ENCODE peak calls at places on chromosomes 16 and 17, in seven cellular contexts. G, I, T, X, F, R and C are unnamed samples.

GRCh38 chr17:30235386-30236296 is at the start of gene SLC6A4:
- DNase-seq in G (peak), I (peak), X (no peak), T (no peak), F (no peak), R (no peak), C (no peak)

GRCh38 chr17:50563095-50563511 is 2.6 kb downstream of the CACNA1G start:
- DNase-seq in X (no peak), F (no peak), T (no peak), I (no peak), G (no peak), R (no peak), C (no peak)

GRCh38 chr16:87681990-87682570 is 79.8 kb downstream of the JPH3 start:
- DNase-seq in I (peak), R (no peak), G (no peak), F (peak), X (peak), T (no peak), C (peak)

GRCh38 chr16:48353565-48354163 is 31.5 kb downstream of the SIAH1 start:
- DNase-seq in X (peak), F (peak), T (peak), G (peak), R (peak), I (peak), C (peak)

GRCh38 chr17:41907185-41907556 is 11.6 kb downstream of the ACLY start:
- DNase-seq in T (no peak), F (no peak), G (no peak), X (peak), I (no peak), R (no peak), C (no peak)

GRCh38 chr17:78241277-78242023 is 10.0 kb downstream of the TMEM235 start:
- DNase-seq in R (no peak), X (peak), G (peak), I (peak), T (no peak), F (peak), C (peak)

GRCh38 chr17:49753959-49754391 is 10.0 kb downstream of the FAM117A start:
- DNase-seq in G (peak), I (peak), R (no peak), F (no peak), X (no peak), T (no peak), C (no peak)

GRCh38 chr16:62038225-62038624 is 2.0 kb upstream of the CDH8 start:
- DNase-seq in X (no peak), I (no peak), R (no peak), F (no peak), G (no peak), T (no peak), C (no peak)

GRCh38 chr17:39485555-39485954 is 24.3 kb downstream of the CDK12 start:
- DNase-seq in I (no peak), G (no peak), F (no peak), T (no peak), R (no peak), X (peak), C (peak)

GRCh38 chr17:30926516-30926915 is 4.8 kb downstream of the ADAP2 start:
- DNase-seq in I (no peak), X (peak), T (no peak), F (no peak), G (no peak), R (no peak), C (no peak)

GRCh38 chr16:69123894-69124293 is 8.5 kb downstream of the CHTF8 start:
- DNase-seq in F (peak), T (no peak), R (no peak), X (peak), G (peak), I (peak), C (no peak)

GRCh38 chr17:14205992-14206461 is 30.6 kb downstream of the CDRT15 start:
- DNase-seq in F (no peak), R (no peak), X (no peak), I (no peak), G (no peak), T (no peak), C (peak)

GRCh38 chr16:72270531-72270930 is 98.6 kb upstream of the PMFBP1 start:
- DNase-seq in I (no peak), X (no peak), T (no peak), R (no peak), F (no peak), G (no peak), C (no peak)

GRCh38 chr16:68786685-68787418 is 49.8 kb downstream of the CDH1 start:
- DNase-seq in I (no peak), R (no peak), G (no peak), T (no peak), X (peak), F (peak), C (no peak)

GRCh38 chr17:1082579-1082978 is 85.7 kb downstream of the TIMM22 start:
- DNase-seq in X (peak), R (no peak), I (no peak), G (no peak), F (no peak), T (no peak), C (no peak)

GRCh38 chr17:27423651-27424050 is 32.6 kb upstream of the KSR1 start:
- DNase-seq in G (no peak), R (no peak), I (no peak), T (no peak), F (no peak), X (peak), C (no peak)

GRCh38 chr17:18916816-18917496 is 35.0 kb upstream of the SLC5A10 start:
- DNase-seq in F (no peak), T (no peak), X (peak), I (no peak), G (no peak), R (no peak), C (no peak)

GRCh38 chr16:578870-579405 is 9.2 kb downstream of the PIGQ start:
- DNase-seq in I (peak), G (peak), F (peak), T (peak), X (peak), R (no peak), C (no peak)

GRCh38 chr16:82761236-82761635 is 134.5 kb downstream of the CDH13 start:
- DNase-seq in F (no peak), R (no peak), T (no peak), I (no peak), X (peak), G (no peak), C (no peak)

GRCh38 chr17:49365667-49366066 is 3.6 kb upstream of the ZNF652 start:
- DNase-seq in X (no peak), R (no peak), I (no peak), F (peak), G (peak), T (no peak), C (peak)

GRCh38 chr17:77834170-77835115 is 124.1 kb upstream of the TNRC6C start:
- DNase-seq in T (no peak), F (peak), R (peak), X (peak), G (peak), I (peak), C (peak)

GRCh38 chr17:32288600-32288999 is 23.0 kb downstream of the RHBDL3 start:
- DNase-seq in R (no peak), X (no peak), T (no peak), F (no peak), I (no peak), G (no peak), C (no peak)
- TF ChIP-seq RAD21 in R (no peak), X (no peak), T (peak), F (no peak), I (no peak), G (no peak), C (no peak)

DNA sequence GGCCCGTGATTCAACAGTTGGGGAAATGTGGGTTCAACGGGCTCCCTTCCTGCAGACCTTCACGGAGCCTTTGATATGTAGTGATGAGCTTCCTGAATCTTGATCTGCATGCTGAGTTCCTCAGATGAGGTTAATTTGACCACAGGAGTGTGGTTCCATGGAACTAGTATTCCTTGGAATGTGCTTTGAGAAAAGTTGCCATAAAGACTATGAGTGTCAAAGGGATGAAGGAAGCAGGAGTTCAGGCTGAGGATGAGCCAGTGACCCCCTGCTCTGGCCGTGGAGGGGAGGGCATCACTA is 229.2 kb downstream of the MSI2 start:
- DNase-seq in F (no peak), I (no peak), G (no peak), R (no peak), X (no peak), T (no peak), C (no peak)
- H3K9ac ChIP-seq in F (no peak), I (no peak), G (no peak), R (peak), X (no peak), T (no peak), C (no peak)

GRCh38 chr17:17785407-17785806 is 51.4 kb downstream of the SREBF1 start:
- DNase-seq in G (no peak), X (no peak), F (no peak), I (no peak), T (no peak), R (no peak), C (no peak)
- TF ChIP-seq RAD21 in G (no peak), X (no peak), F (no peak), I (no peak), T (no peak), R (no peak), C (no peak)

GRCh38 chr16:86541560-86541959 is 13.5 kb downstream of the MTHFSD start:
- DNase-seq in I (no peak), T (no peak), G (no peak), F (no peak), X (no peak), R (no peak), C (no peak)
- H3K9ac ChIP-seq in I (peak), T (no peak), G (no peak), F (no peak), X (no peak), R (no peak), C (no peak)

GRCh38 chr16:84948855-84949610 is 62.3 kb downstream of the ZDHHC7 start:
- DNase-seq in T (no peak), I (no peak), R (no peak), F (no peak), X (no peak), G (no peak), C (no peak)
- TF ChIP-seq RAD21 in T (no peak), I (no peak), R (no peak), F (no peak), X (no peak), G (no peak), C (no peak)

DNA sequence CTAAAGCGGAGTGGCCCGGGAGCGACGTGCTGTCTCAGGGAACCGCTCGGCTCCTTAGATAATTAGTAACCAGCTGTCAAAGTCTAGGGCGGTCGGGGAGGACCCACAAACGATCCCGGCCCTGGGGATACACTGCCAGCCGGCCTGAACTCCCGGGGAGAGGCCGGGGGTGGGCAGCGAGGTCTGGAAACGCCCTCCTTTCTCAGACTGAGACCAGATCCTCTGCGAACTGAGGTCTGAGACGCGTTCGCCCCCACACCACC is 1.3 kb downstream of the HNF1B start:
- DNase-seq in R (no peak), F (peak), G (peak), T (no peak), X (no peak), I (no peak), C (no peak)
- H3K9ac ChIP-seq in R (peak), F (peak), G (no peak), T (no peak), X (no peak), I (no peak), C (peak)

GRCh38 chr16:2008009-2008526 is 1.6 kb downstream of the ZNF598 start:
- DNase-seq in F (no peak), R (no peak), X (peak), I (peak), G (no peak), T (no peak), C (no peak)
- TF ChIP-seq RAD21 in F (no peak), R (no peak), X (no peak), I (no peak), G (no peak), T (no peak), C (no peak)

GRCh38 chr17:69424287-69425041 is 10.0 kb downstream of the MAP2K6 start:
- DNase-seq in X (no peak), G (no peak), I (no peak), F (no peak), R (no peak), T (no peak), C (no peak)
- H3K9ac ChIP-seq in X (no peak), G (no peak), I (no peak), F (no peak), R (no peak), T (no peak), C (no peak)